ENCODE peak calls at places on chromosomes 3 and 15, in ten cellular contexts. One of them, this sample, is unnamed.

GRCh38 chr3:14538451-14539088 is 1.6 kb downstream of the GRIP2 start:
- DNase-seq in sciatic nerve: no peak
- DNase-seq in CD4-positive, CD25-positive, alpha-beta regulatory T cell: no peak
- DNase-seq in DMS53: no peak
- DNase-seq in hypothalamus: no peak
- DNase-seq in stimulated activated CD4-positive, alpha-beta T cell treated with anti-CD3 and anti-CD28 coated beads, Interleukin-12 subunit alpha, Interleukin-12 subunit beta, amount 100 ng/mL, for 24 hours: no peak
- DNase-seq in skeletal muscle cell: no peak
- DNase-seq in esophagus squamous epithelium: no peak
- DNase-seq in SW480: no peak
- DNase-seq in activated effector memory CD4-positive, alpha-beta T cell treated with anti-CD3 and anti-CD28 coated beads, Interleukin-2, amount 50 U/mL, for 16 hours: no peak
- DNase-seq in this sample: no peak

GRCh38 chr3:189236352-189236751 is 64.6 kb downstream of the TPRG1 start:
- DNase-seq in sciatic nerve: no peak
- DNase-seq in CD4-positive, CD25-positive, alpha-beta regulatory T cell: peak
- DNase-seq in DMS53: no peak
- DNase-seq in hypothalamus: no peak
- DNase-seq in stimulated activated CD4-positive, alpha-beta T cell treated with anti-CD3 and anti-CD28 coated beads, Interleukin-12 subunit alpha, Interleukin-12 subunit beta, amount 100 ng/mL, for 24 hours: no peak
- DNase-seq in skeletal muscle cell: no peak
- DNase-seq in esophagus squamous epithelium: no peak
- DNase-seq in SW480: no peak
- DNase-seq in activated effector memory CD4-positive, alpha-beta T cell treated with anti-CD3 and anti-CD28 coated beads, Interleukin-2, amount 50 U/mL, for 16 hours: no peak
- DNase-seq in this sample: no peak

GRCh38 chr3:72579581-72580245 is 268.5 kb downstream of the SHQ1 start:
- DNase-seq in sciatic nerve: no peak
- DNase-seq in CD4-positive, CD25-positive, alpha-beta regulatory T cell: no peak
- DNase-seq in DMS53: no peak
- DNase-seq in hypothalamus: no peak
- DNase-seq in stimulated activated CD4-positive, alpha-beta T cell treated with anti-CD3 and anti-CD28 coated beads, Interleukin-12 subunit alpha, Interleukin-12 subunit beta, amount 100 ng/mL, for 24 hours: no peak
- DNase-seq in skeletal muscle cell: no peak
- DNase-seq in esophagus squamous epithelium: no peak
- DNase-seq in SW480: no peak
- DNase-seq in activated effector memory CD4-positive, alpha-beta T cell treated with anti-CD3 and anti-CD28 coated beads, Interleukin-2, amount 50 U/mL, for 16 hours: no peak
- DNase-seq in this sample: no peak

GRCh38 chr15:33330931-33331330 is 20.2 kb downstream of the RYR3 start:
- DNase-seq in sciatic nerve: no peak
- DNase-seq in CD4-positive, CD25-positive, alpha-beta regulatory T cell: no peak
- DNase-seq in DMS53: no peak
- DNase-seq in hypothalamus: no peak
- DNase-seq in stimulated activated CD4-positive, alpha-beta T cell treated with anti-CD3 and anti-CD28 coated beads, Interleukin-12 subunit alpha, Interleukin-12 subunit beta, amount 100 ng/mL, for 24 hours: no peak
- DNase-seq in skeletal muscle cell: no peak
- DNase-seq in esophagus squamous epithelium: no peak
- DNase-seq in SW480: peak
- DNase-seq in activated effector memory CD4-positive, alpha-beta T cell treated with anti-CD3 and anti-CD28 coated beads, Interleukin-2, amount 50 U/mL, for 16 hours: no peak
- DNase-seq in this sample: no peak

GRCh38 chr15:64877435-64877834 is 34.3 kb upstream of the ANKDD1A start:
- DNase-seq in sciatic nerve: peak
- DNase-seq in CD4-positive, CD25-positive, alpha-beta regulatory T cell: no peak
- DNase-seq in DMS53: no peak
- DNase-seq in hypothalamus: no peak
- DNase-seq in stimulated activated CD4-positive, alpha-beta T cell treated with anti-CD3 and anti-CD28 coated beads, Interleukin-12 subunit alpha, Interleukin-12 subunit beta, amount 100 ng/mL, for 24 hours: no peak
- DNase-seq in skeletal muscle cell: no peak
- DNase-seq in esophagus squamous epithelium: no peak
- DNase-seq in SW480: no peak
- DNase-seq in activated effector memory CD4-positive, alpha-beta T cell treated with anti-CD3 and anti-CD28 coated beads, Interleukin-2, amount 50 U/mL, for 16 hours: no peak
- DNase-seq in this sample: peak

GRCh38 chr3:104519468-104519867 is 847.2 kb upstream of the ALCAM start:
- DNase-seq in sciatic nerve: no peak
- DNase-seq in CD4-positive, CD25-positive, alpha-beta regulatory T cell: no peak
- DNase-seq in DMS53: no peak
- DNase-seq in hypothalamus: no peak
- DNase-seq in stimulated activated CD4-positive, alpha-beta T cell treated with anti-CD3 and anti-CD28 coated beads, Interleukin-12 subunit alpha, Interleukin-12 subunit beta, amount 100 ng/mL, for 24 hours: no peak
- DNase-seq in skeletal muscle cell: no peak
- DNase-seq in esophagus squamous epithelium: no peak
- DNase-seq in SW480: no peak
- DNase-seq in activated effector memory CD4-positive, alpha-beta T cell treated with anti-CD3 and anti-CD28 coated beads, Interleukin-2, amount 50 U/mL, for 16 hours: no peak
- DNase-seq in this sample: no peak

GRCh38 chr3:143294183-143294582 is 174.6 kb downstream of the CHST2 start:
- DNase-seq in sciatic nerve: no peak
- DNase-seq in CD4-positive, CD25-positive, alpha-beta regulatory T cell: peak
- DNase-seq in DMS53: no peak
- DNase-seq in hypothalamus: no peak
- DNase-seq in stimulated activated CD4-positive, alpha-beta T cell treated with anti-CD3 and anti-CD28 coated beads, Interleukin-12 subunit alpha, Interleukin-12 subunit beta, amount 100 ng/mL, for 24 hours: no peak
- DNase-seq in skeletal muscle cell: no peak
- DNase-seq in esophagus squamous epithelium: no peak
- DNase-seq in SW480: no peak
- DNase-seq in activated effector memory CD4-positive, alpha-beta T cell treated with anti-CD3 and anti-CD28 coated beads, Interleukin-2, amount 50 U/mL, for 16 hours: no peak
- DNase-seq in this sample: no peak

GRCh38 chr15:34795267-34796081 is at the start of gene ACTC1:
- DNase-seq in sciatic nerve: peak
- DNase-seq in CD4-positive, CD25-positive, alpha-beta regulatory T cell: no peak
- DNase-seq in DMS53: peak
- DNase-seq in hypothalamus: no peak
- DNase-seq in stimulated activated CD4-positive, alpha-beta T cell treated with anti-CD3 and anti-CD28 coated beads, Interleukin-12 subunit alpha, Interleukin-12 subunit beta, amount 100 ng/mL, for 24 hours: no peak
- DNase-seq in skeletal muscle cell: no peak
- DNase-seq in esophagus squamous epithelium: no peak
- DNase-seq in SW480: no peak
- DNase-seq in activated effector memory CD4-positive, alpha-beta T cell treated with anti-CD3 and anti-CD28 coated beads, Interleukin-2, amount 50 U/mL, for 16 hours: no peak
- DNase-seq in this sample: peak

GRCh38 chr15:31326729-31327673 is at the start of gene KLF13:
- DNase-seq in sciatic nerve: no peak
- DNase-seq in CD4-positive, CD25-positive, alpha-beta regulatory T cell: peak
- DNase-seq in DMS53: peak
- DNase-seq in hypothalamus: no peak
- DNase-seq in stimulated activated CD4-positive, alpha-beta T cell treated with anti-CD3 and anti-CD28 coated beads, Interleukin-12 subunit alpha, Interleukin-12 subunit beta, amount 100 ng/mL, for 24 hours: peak
- DNase-seq in skeletal muscle cell: no peak
- DNase-seq in esophagus squamous epithelium: no peak
- DNase-seq in SW480: peak
- DNase-seq in activated effector memory CD4-positive, alpha-beta T cell treated with anti-CD3 and anti-CD28 coated beads, Interleukin-2, amount 50 U/mL, for 16 hours: peak
- DNase-seq in this sample: peak

GRCh38 chr3:52005571-52005986 is 9.9 kb upstream of the RPL29 start:
- DNase-seq in sciatic nerve: no peak
- DNase-seq in CD4-positive, CD25-positive, alpha-beta regulatory T cell: no peak
- DNase-seq in DMS53: no peak
- DNase-seq in hypothalamus: no peak
- DNase-seq in stimulated activated CD4-positive, alpha-beta T cell treated with anti-CD3 and anti-CD28 coated beads, Interleukin-12 subunit alpha, Interleukin-12 subunit beta, amount 100 ng/mL, for 24 hours: no peak
- DNase-seq in skeletal muscle cell: peak
- DNase-seq in esophagus squamous epithelium: no peak
- DNase-seq in SW480: no peak
- DNase-seq in activated effector memory CD4-positive, alpha-beta T cell treated with anti-CD3 and anti-CD28 coated beads, Interleukin-2, amount 50 U/mL, for 16 hours: no peak
- DNase-seq in this sample: peak

GRCh38 chr3:33437556-33438283 is 2.5 kb downstream of the UBP1 start:
- DNase-seq in sciatic nerve: no peak
- DNase-seq in CD4-positive, CD25-positive, alpha-beta regulatory T cell: no peak
- DNase-seq in DMS53: no peak
- DNase-seq in hypothalamus: no peak
- DNase-seq in stimulated activated CD4-positive, alpha-beta T cell treated with anti-CD3 and anti-CD28 coated beads, Interleukin-12 subunit alpha, Interleukin-12 subunit beta, amount 100 ng/mL, for 24 hours: no peak
- DNase-seq in skeletal muscle cell: no peak
- DNase-seq in esophagus squamous epithelium: no peak
- DNase-seq in SW480: no peak
- DNase-seq in activated effector memory CD4-positive, alpha-beta T cell treated with anti-CD3 and anti-CD28 coated beads, Interleukin-2, amount 50 U/mL, for 16 hours: no peak
- DNase-seq in this sample: peak

GRCh38 chr3:7410782-7411181 is 549.9 kb downstream of the GRM7 start:
- DNase-seq in sciatic nerve: no peak
- DNase-seq in CD4-positive, CD25-positive, alpha-beta regulatory T cell: no peak
- DNase-seq in DMS53: no peak
- DNase-seq in hypothalamus: no peak
- DNase-seq in stimulated activated CD4-positive, alpha-beta T cell treated with anti-CD3 and anti-CD28 coated beads, Interleukin-12 subunit alpha, Interleukin-12 subunit beta, amount 100 ng/mL, for 24 hours: no peak
- DNase-seq in skeletal muscle cell: no peak
- DNase-seq in esophagus squamous epithelium: no peak
- DNase-seq in SW480: no peak
- DNase-seq in activated effector memory CD4-positive, alpha-beta T cell treated with anti-CD3 and anti-CD28 coated beads, Interleukin-2, amount 50 U/mL, for 16 hours: no peak
- DNase-seq in this sample: no peak

GRCh38 chr3:128503164-128503651 is 10.2 kb upstream of the GATA2 start:
- DNase-seq in sciatic nerve: no peak
- DNase-seq in CD4-positive, CD25-positive, alpha-beta regulatory T cell: no peak
- DNase-seq in DMS53: peak
- DNase-seq in hypothalamus: no peak
- DNase-seq in stimulated activated CD4-positive, alpha-beta T cell treated with anti-CD3 and anti-CD28 coated beads, Interleukin-12 subunit alpha, Interleukin-12 subunit beta, amount 100 ng/mL, for 24 hours: no peak
- DNase-seq in skeletal muscle cell: no peak
- DNase-seq in esophagus squamous epithelium: no peak
- DNase-seq in SW480: peak
- DNase-seq in activated effector memory CD4-positive, alpha-beta T cell treated with anti-CD3 and anti-CD28 coated beads, Interleukin-2, amount 50 U/mL, for 16 hours: peak
- DNase-seq in this sample: no peak

GRCh38 chr3:119747355-119747754 is 34.5 kb upstream of the NR1I2 start:
- DNase-seq in sciatic nerve: no peak
- DNase-seq in CD4-positive, CD25-positive, alpha-beta regulatory T cell: no peak
- DNase-seq in DMS53: no peak
- DNase-seq in hypothalamus: no peak
- DNase-seq in stimulated activated CD4-positive, alpha-beta T cell treated with anti-CD3 and anti-CD28 coated beads, Interleukin-12 subunit alpha, Interleukin-12 subunit beta, amount 100 ng/mL, for 24 hours: no peak
- DNase-seq in skeletal muscle cell: no peak
- DNase-seq in esophagus squamous epithelium: no peak
- DNase-seq in SW480: no peak
- DNase-seq in activated effector memory CD4-positive, alpha-beta T cell treated with anti-CD3 and anti-CD28 coated beads, Interleukin-2, amount 50 U/mL, for 16 hours: no peak
- DNase-seq in this sample: no peak

GRCh38 chr3:131610174-131610573 is 107.4 kb upstream of the MRPL3 start:
- DNase-seq in sciatic nerve: no peak
- DNase-seq in CD4-positive, CD25-positive, alpha-beta regulatory T cell: no peak
- DNase-seq in DMS53: no peak
- DNase-seq in hypothalamus: no peak
- DNase-seq in stimulated activated CD4-positive, alpha-beta T cell treated with anti-CD3 and anti-CD28 coated beads, Interleukin-12 subunit alpha, Interleukin-12 subunit beta, amount 100 ng/mL, for 24 hours: no peak
- DNase-seq in skeletal muscle cell: no peak
- DNase-seq in esophagus squamous epithelium: no peak
- DNase-seq in SW480: no peak
- DNase-seq in activated effector memory CD4-positive, alpha-beta T cell treated with anti-CD3 and anti-CD28 coated beads, Interleukin-2, amount 50 U/mL, for 16 hours: no peak
- DNase-seq in this sample: no peak

GRCh38 chr3:153625506-153625905 is 463.5 kb downstream of the RAP2B start:
- DNase-seq in sciatic nerve: no peak
- DNase-seq in CD4-positive, CD25-positive, alpha-beta regulatory T cell: no peak
- DNase-seq in DMS53: no peak
- DNase-seq in hypothalamus: no peak
- DNase-seq in stimulated activated CD4-positive, alpha-beta T cell treated with anti-CD3 and anti-CD28 coated beads, Interleukin-12 subunit alpha, Interleukin-12 subunit beta, amount 100 ng/mL, for 24 hours: no peak
- DNase-seq in skeletal muscle cell: no peak
- DNase-seq in esophagus squamous epithelium: no peak
- DNase-seq in SW480: no peak
- DNase-seq in activated effector memory CD4-positive, alpha-beta T cell treated with anti-CD3 and anti-CD28 coated beads, Interleukin-2, amount 50 U/mL, for 16 hours: no peak
- DNase-seq in this sample: no peak

GRCh38 chr3:152183473-152183872 is 85.3 kb upstream of the MBNL1 start:
- DNase-seq in sciatic nerve: peak
- DNase-seq in CD4-positive, CD25-positive, alpha-beta regulatory T cell: peak
- DNase-seq in DMS53: peak
- DNase-seq in hypothalamus: no peak
- DNase-seq in stimulated activated CD4-positive, alpha-beta T cell treated with anti-CD3 and anti-CD28 coated beads, Interleukin-12 subunit alpha, Interleukin-12 subunit beta, amount 100 ng/mL, for 24 hours: peak
- DNase-seq in skeletal muscle cell: no peak
- DNase-seq in esophagus squamous epithelium: no peak
- DNase-seq in SW480: peak
- DNase-seq in activated effector memory CD4-positive, alpha-beta T cell treated with anti-CD3 and anti-CD28 coated beads, Interleukin-2, amount 50 U/mL, for 16 hours: peak
- DNase-seq in this sample: no peak

GRCh38 chr3:185153170-185153733 is 392 bp upstream of the C3orf70 start:
- DNase-seq in sciatic nerve: peak
- DNase-seq in CD4-positive, CD25-positive, alpha-beta regulatory T cell: peak
- DNase-seq in DMS53: peak
- DNase-seq in hypothalamus: no peak
- DNase-seq in stimulated activated CD4-positive, alpha-beta T cell treated with anti-CD3 and anti-CD28 coated beads, Interleukin-12 subunit alpha, Interleukin-12 subunit beta, amount 100 ng/mL, for 24 hours: no peak
- DNase-seq in skeletal muscle cell: no peak
- DNase-seq in esophagus squamous epithelium: no peak
- DNase-seq in SW480: peak
- DNase-seq in activated effector memory CD4-positive, alpha-beta T cell treated with anti-CD3 and anti-CD28 coated beads, Interleukin-2, amount 50 U/mL, for 16 hours: no peak
- DNase-seq in this sample: peak

GRCh38 chr3:153927107-153927506 is 194.1 kb upstream of the ARHGEF26 start:
- DNase-seq in sciatic nerve: no peak
- DNase-seq in CD4-positive, CD25-positive, alpha-beta regulatory T cell: peak
- DNase-seq in DMS53: peak
- DNase-seq in hypothalamus: no peak
- DNase-seq in stimulated activated CD4-positive, alpha-beta T cell treated with anti-CD3 and anti-CD28 coated beads, Interleukin-12 subunit alpha, Interleukin-12 subunit beta, amount 100 ng/mL, for 24 hours: no peak
- DNase-seq in skeletal muscle cell: peak
- DNase-seq in esophagus squamous epithelium: no peak
- DNase-seq in SW480: peak
- DNase-seq in activated effector memory CD4-positive, alpha-beta T cell treated with anti-CD3 and anti-CD28 coated beads, Interleukin-2, amount 50 U/mL, for 16 hours: no peak
- DNase-seq in this sample: peak

GRCh38 chr3:148999806-149000205 is 8.5 kb downstream of the GYG1 start:
- DNase-seq in sciatic nerve: no peak
- DNase-seq in CD4-positive, CD25-positive, alpha-beta regulatory T cell: no peak
- DNase-seq in DMS53: no peak
- DNase-seq in hypothalamus: no peak
- DNase-seq in stimulated activated CD4-positive, alpha-beta T cell treated with anti-CD3 and anti-CD28 coated beads, Interleukin-12 subunit alpha, Interleukin-12 subunit beta, amount 100 ng/mL, for 24 hours: no peak
- DNase-seq in skeletal muscle cell: no peak
- DNase-seq in esophagus squamous epithelium: no peak
- DNase-seq in SW480: no peak
- DNase-seq in activated effector memory CD4-positive, alpha-beta T cell treated with anti-CD3 and anti-CD28 coated beads, Interleukin-2, amount 50 U/mL, for 16 hours: no peak
- DNase-seq in this sample: no peak

GRCh38 chr3:126621627-126622345 is 33.1 kb downstream of the TXNRD3 start:
- DNase-seq in sciatic nerve: no peak
- DNase-seq in CD4-positive, CD25-positive, alpha-beta regulatory T cell: no peak
- DNase-seq in DMS53: no peak
- DNase-seq in hypothalamus: no peak
- DNase-seq in stimulated activated CD4-positive, alpha-beta T cell treated with anti-CD3 and anti-CD28 coated beads, Interleukin-12 subunit alpha, Interleukin-12 subunit beta, amount 100 ng/mL, for 24 hours: no peak
- DNase-seq in skeletal muscle cell: no peak
- DNase-seq in esophagus squamous epithelium: no peak
- DNase-seq in SW480: peak
- DNase-seq in activated effector memory CD4-positive, alpha-beta T cell treated with anti-CD3 and anti-CD28 coated beads, Interleukin-2, amount 50 U/mL, for 16 hours: no peak
- DNase-seq in this sample: no peak

GRCh38 chr3:59313365-59313764 is 263.5 kb upstream of the CFAP20DC start:
- DNase-seq in sciatic nerve: no peak
- DNase-seq in CD4-positive, CD25-positive, alpha-beta regulatory T cell: peak
- DNase-seq in DMS53: peak
- DNase-seq in hypothalamus: no peak
- DNase-seq in stimulated activated CD4-positive, alpha-beta T cell treated with anti-CD3 and anti-CD28 coated beads, Interleukin-12 subunit alpha, Interleukin-12 subunit beta, amount 100 ng/mL, for 24 hours: peak
- DNase-seq in skeletal muscle cell: peak
- DNase-seq in esophagus squamous epithelium: no peak
- DNase-seq in SW480: peak
- DNase-seq in activated effector memory CD4-positive, alpha-beta T cell treated with anti-CD3 and anti-CD28 coated beads, Interleukin-2, amount 50 U/mL, for 16 hours: peak
- DNase-seq in this sample: peak

GRCh38 chr15:74383695-74384565 is 16.5 kb upstream of the CYP11A1 start:
- DNase-seq in sciatic nerve: no peak
- DNase-seq in CD4-positive, CD25-positive, alpha-beta regulatory T cell: peak
- DNase-seq in DMS53: peak
- DNase-seq in hypothalamus: no peak
- DNase-seq in stimulated activated CD4-positive, alpha-beta T cell treated with anti-CD3 and anti-CD28 coated beads, Interleukin-12 subunit alpha, Interleukin-12 subunit beta, amount 100 ng/mL, for 24 hours: no peak
- DNase-seq in skeletal muscle cell: no peak
- DNase-seq in esophagus squamous epithelium: no peak
- DNase-seq in SW480: peak
- DNase-seq in activated effector memory CD4-positive, alpha-beta T cell treated with anti-CD3 and anti-CD28 coated beads, Interleukin-2, amount 50 U/mL, for 16 hours: peak
- DNase-seq in this sample: no peak

GRCh38 chr3:168615489-168616020 is 519.8 kb upstream of the GOLIM4 start:
- DNase-seq in sciatic nerve: no peak
- DNase-seq in CD4-positive, CD25-positive, alpha-beta regulatory T cell: no peak
- DNase-seq in DMS53: no peak
- DNase-seq in hypothalamus: no peak
- DNase-seq in stimulated activated CD4-positive, alpha-beta T cell treated with anti-CD3 and anti-CD28 coated beads, Interleukin-12 subunit alpha, Interleukin-12 subunit beta, amount 100 ng/mL, for 24 hours: no peak
- DNase-seq in skeletal muscle cell: no peak
- DNase-seq in esophagus squamous epithelium: no peak
- DNase-seq in SW480: no peak
- DNase-seq in activated effector memory CD4-positive, alpha-beta T cell treated with anti-CD3 and anti-CD28 coated beads, Interleukin-2, amount 50 U/mL, for 16 hours: no peak
- DNase-seq in this sample: no peak

This sample was measured in AG20443.